ENCODE peak calls at places on chromosomes 2 and 18, in six cellular contexts. K is activated T-cell treated with anti-CD3 and anti-CD28 coated beads, Interleukin-2, amount 50 U/mL, for 72 hours; A is HepG2; M is NCI-H1092 treated with DMSO at 0.1 percent for 48 hours; D is GM04503; R is stomach. C is an unnamed sample.

GRCh38 chr2:23988371-23988770 is 21.5 kb upstream of the MFSD2B start:
- DNase-seq in K (no peak), A (peak; percentile 13), M (no peak), D (no peak), R (no peak), C (no peak)

GRCh38 chr2:123093199-123093598 is 931.9 kb upstream of the CNTNAP5 start:
- DNase-seq in K (no peak), A (no peak), M (no peak), D (no peak), R (no peak), C (no peak)

GRCh38 chr2:120007851-120008250 is 5.0 kb upstream of the EPB41L5 start:
- DNase-seq in K (no peak), A (no peak), M (no peak), D (no peak), R (no peak), C (no peak)

GRCh38 chr2:5374736-5375135 is 317.4 kb upstream of the SOX11 start:
- DNase-seq in K (no peak), A (peak; percentile 16), M (no peak), D (no peak), R (no peak), C (no peak)

GRCh38 chr2:62150597-62151305 is 45.2 kb upstream of the B3GNT2 start:
- DNase-seq in K (no peak), A (no peak), M (no peak), D (no peak), R (no peak), C (no peak)

GRCh38 chr2:62206024-62206423 is 10.1 kb downstream of the B3GNT2 start:
- DNase-seq in K (no peak), A (no peak), M (no peak), D (no peak), R (no peak), C (no peak)

GRCh38 chr18:63909870-63910269 is 2.1 kb downstream of the SERPINB10 start:
- DNase-seq in K (no peak), A (no peak), M (no peak), D (no peak), R (no peak), C (no peak)

GRCh38 chr18:39746201-39746600 is 2180.6 kb upstream of the CELF4 start:
- DNase-seq in K (no peak), A (no peak), M (no peak), D (no peak), R (no peak), C (no peak)

GRCh38 chr2:231929961-231930600 is 3.9 kb upstream of the NPPC start:
- DNase-seq in K (peak; percentile 41), A (no peak), M (no peak), D (no peak), R (peak; percentile 24), C (no peak)

GRCh38 chr2:127670055-127670956 is 5.0 kb downstream of the LIMS2 start:
- DNase-seq in K (no peak), A (no peak), M (no peak), D (no peak), R (peak; percentile 2), C (no peak)

GRCh38 chr2:57516740-57517340 is 529.8 kb upstream of the VRK2 start:
- DNase-seq in K (no peak), A (peak; percentile 36), M (peak; percentile 64), D (peak; percentile 12), R (no peak), C (no peak)

GRCh38 chr2:36376992-36377738 is 21.6 kb downstream of the CRIM1 start:
- DNase-seq in K (no peak), A (no peak), M (no peak), D (no peak), R (peak; percentile 52), C (no peak)

GRCh38 chr2:68292108-68292710 is 27.5 kb downstream of the CNRIP1 start:
- DNase-seq in K (peak; percentile 9), A (peak; percentile 45), M (peak; percentile 12), D (no peak), R (no peak), C (peak; percentile 36)

GRCh38 chr2:210188190-210188589 is 17.0 kb upstream of the KANSL1L start:
- DNase-seq in K (no peak), A (no peak), M (no peak), D (no peak), R (no peak), C (no peak)

GRCh38 chr18:37742436-37742835 is 176.8 kb upstream of the CELF4 start:
- DNase-seq in K (no peak), A (no peak), M (peak; percentile 8), D (no peak), R (no peak), C (no peak)

GRCh38 chr2:74747411-74748080 is 86.4 kb upstream of the HK2 start:
- DNase-seq in K (no peak), A (peak; percentile 90), M (no peak), D (peak; percentile 49), R (no peak), C (no peak)

GRCh38 chr2:196233033-196233807 is 61.8 kb upstream of the STK17B start:
- DNase-seq in K (no peak), A (no peak), M (no peak), D (peak; percentile 69), R (peak; percentile 50), C (no peak)

GRCh38 chr2:1707771-1708351 is 36.5 kb downstream of the PXDN start:
- DNase-seq in K (no peak), A (no peak), M (peak; percentile 62), D (peak; percentile 73), R (no peak), C (no peak)

GRCh38 chr2:28956415-28956826 is 24.7 kb upstream of the TOGARAM2 start:
- DNase-seq in K (peak; percentile 20), A (peak; percentile 62), M (no peak), D (no peak), R (no peak), C (peak; percentile 71)

GRCh38 chr2:238578256-238578655 is 151.5 kb downstream of the ASB1 start:
- DNase-seq in K (no peak), A (no peak), M (no peak), D (no peak), R (no peak), C (no peak)

GRCh38 chr2:9179572-9180201 is 26.9 kb upstream of the ASAP2 start:
- DNase-seq in K (no peak), A (peak; percentile 78), M (no peak), D (peak; percentile 80), R (peak; percentile 55), C (no peak)

GRCh38 chr2:158138255-158138654 is 36.6 kb downstream of the UPP2 start:
- DNase-seq in K (no peak), A (no peak), M (no peak), D (no peak), R (no peak), C (no peak)

GRCh38 chr2:37376421-37377186 is 32.2 kb downstream of the QPCT start:
- DNase-seq in K (peak; percentile 60), A (no peak), M (no peak), D (peak; percentile 73), R (no peak), C (peak; percentile 66)

GRCh38 chr18:9916067-9916684 is 2.4 kb downstream of the VAPA start:
- DNase-seq in K (no peak), A (no peak), M (no peak), D (no peak), R (no peak), C (no peak)

GRCh38 chr2:202944403-202944802 is 32.3 kb downstream of the CARF start:
- DNase-seq in K (no peak), A (no peak), M (no peak), D (no peak), R (no peak), C (no peak)

GRCh38 chr18:47912343-47912742 is 18.1 kb downstream of the SMAD2 start:
- DNase-seq in K (no peak), A (no peak), M (no peak), D (no peak), R (no peak), C (no peak)

GRCh38 chr2:227513113-227513512 is 41.2 kb downstream of the AGFG1 start:
- DNase-seq in K (no peak), A (no peak), M (no peak), D (no peak), R (no peak), C (no peak)

GRCh38 chr2:48006094-48006493 is 99.8 kb upstream of the FBXO11 start:
- DNase-seq in K (no peak), A (no peak), M (no peak), D (no peak), R (no peak), C (no peak)

GRCh38 chr2:239957681-239958181 is 67.4 kb downstream of the NDUFA10 start:
- DNase-seq in K (no peak), A (no peak), M (no peak), D (no peak), R (no peak), C (no peak)

GRCh38 chr2:213320604-213321003 is 36.3 kb downstream of the SPAG16 start:
- DNase-seq in K (no peak), A (no peak), M (no peak), D (no peak), R (no peak), C (no peak)

GRCh38 chr2:239283288-239283945 is 117.4 kb downstream of the HDAC4 start:
- DNase-seq in K (no peak), A (no peak), M (no peak), D (no peak), R (no peak), C (no peak)

GRCh38 chr2:197113221-197113831 is 186.8 kb upstream of the PGAP1 start:
- DNase-seq in K (no peak), A (peak; percentile 12), M (peak; percentile 50), D (no peak), R (no peak), C (no peak)

GRCh38 chr2:171394164-171394725 is 39.5 kb downstream of the METTL8 start:
- DNase-seq in K (no peak), A (no peak), M (no peak), D (no peak), R (no peak), C (no peak)